ENCODE peak calls at places on chromosomes 13 and 19, in four cellular contexts. One of them, this sample, is unnamed.
A peak's percentile ranks its signal among the peaks of the same experiment; 100 is the strongest.

GRCh38 chr19:14492756-14493337 is 3.1 kb downstream of the GIPC1 start:
- DNase-seq in stimulated activated CD4-positive, alpha-beta T cell treated with anti-CD3 and anti-CD28 coated beads, Interleukin-12 subunit alpha, Interleukin-12 subunit beta, amount 100 ng/mL, for 4 hours: no peak
- DNase-seq in Peyer's patch: no peak
- DNase-seq in NCI-H1105: no peak
- DNase-seq in this sample: no peak

GRCh38 chr13:108733141-108733540 is 103.7 kb downstream of the MYO16 start:
- DNase-seq in NCI-H1105: no peak
- DNase-seq in Peyer's patch: no peak
- DNase-seq in stimulated activated CD4-positive, alpha-beta T cell treated with anti-CD3 and anti-CD28 coated beads, Interleukin-12 subunit alpha, Interleukin-12 subunit beta, amount 100 ng/mL, for 4 hours: no peak
- DNase-seq in this sample: no peak

GRCh38 chr19:2547721-2548120 is 71.8 kb downstream of the GADD45B start:
- DNase-seq in NCI-H1105: no peak
- DNase-seq in stimulated activated CD4-positive, alpha-beta T cell treated with anti-CD3 and anti-CD28 coated beads, Interleukin-12 subunit alpha, Interleukin-12 subunit beta, amount 100 ng/mL, for 4 hours: no peak
- DNase-seq in Peyer's patch: no peak
- DNase-seq in this sample: no peak

GRCh38 chr13:89324582-89324981 is 1653.4 kb downstream of the SLITRK5 start:
- DNase-seq in stimulated activated CD4-positive, alpha-beta T cell treated with anti-CD3 and anti-CD28 coated beads, Interleukin-12 subunit alpha, Interleukin-12 subunit beta, amount 100 ng/mL, for 4 hours: no peak
- DNase-seq in Peyer's patch: no peak
- DNase-seq in NCI-H1105: no peak
- DNase-seq in this sample: no peak

GRCh38 chr19:3224346-3225325 is at the start of gene CELF5:
- DNase-seq in stimulated activated CD4-positive, alpha-beta T cell treated with anti-CD3 and anti-CD28 coated beads, Interleukin-12 subunit alpha, Interleukin-12 subunit beta, amount 100 ng/mL, for 4 hours: peak; percentile 61
- DNase-seq in Peyer's patch: peak; percentile 56
- DNase-seq in NCI-H1105: peak; percentile 40
- DNase-seq in this sample: peak; percentile 58

GRCh38 chr13:112697756-112698655 is 8.2 kb downstream of the ATP11A start:
- DNase-seq in stimulated activated CD4-positive, alpha-beta T cell treated with anti-CD3 and anti-CD28 coated beads, Interleukin-12 subunit alpha, Interleukin-12 subunit beta, amount 100 ng/mL, for 4 hours: no peak
- DNase-seq in Peyer's patch: peak; percentile 41
- DNase-seq in NCI-H1105: no peak
- DNase-seq in this sample: no peak

GRCh38 chr13:32720026-32720425 is 133.8 kb downstream of the PDS5B start:
- DNase-seq in NCI-H1105: no peak
- DNase-seq in stimulated activated CD4-positive, alpha-beta T cell treated with anti-CD3 and anti-CD28 coated beads, Interleukin-12 subunit alpha, Interleukin-12 subunit beta, amount 100 ng/mL, for 4 hours: no peak
- DNase-seq in Peyer's patch: no peak
- DNase-seq in this sample: no peak

GRCh38 chr13:36428083-36428482 is 4.2 kb upstream of the CCNA1 start:
- DNase-seq in Peyer's patch: no peak
- DNase-seq in stimulated activated CD4-positive, alpha-beta T cell treated with anti-CD3 and anti-CD28 coated beads, Interleukin-12 subunit alpha, Interleukin-12 subunit beta, amount 100 ng/mL, for 4 hours: no peak
- DNase-seq in NCI-H1105: no peak
- DNase-seq in this sample: no peak

GRCh38 chr19:6023085-6023682 is 45.2 kb upstream of the RANBP3 start:
- DNase-seq in Peyer's patch: no peak
- DNase-seq in stimulated activated CD4-positive, alpha-beta T cell treated with anti-CD3 and anti-CD28 coated beads, Interleukin-12 subunit alpha, Interleukin-12 subunit beta, amount 100 ng/mL, for 4 hours: no peak
- DNase-seq in NCI-H1105: no peak
- DNase-seq in this sample: no peak

GRCh38 chr19:2113436-2114211 is 16.9 kb downstream of the IZUMO4 start:
- DNase-seq in Peyer's patch: no peak
- DNase-seq in NCI-H1105: no peak
- DNase-seq in stimulated activated CD4-positive, alpha-beta T cell treated with anti-CD3 and anti-CD28 coated beads, Interleukin-12 subunit alpha, Interleukin-12 subunit beta, amount 100 ng/mL, for 4 hours: no peak
- DNase-seq in this sample: no peak

GRCh38 chr13:72255908-72256307 is 388.9 kb upstream of the DACH1 start:
- DNase-seq in Peyer's patch: no peak
- DNase-seq in stimulated activated CD4-positive, alpha-beta T cell treated with anti-CD3 and anti-CD28 coated beads, Interleukin-12 subunit alpha, Interleukin-12 subunit beta, amount 100 ng/mL, for 4 hours: no peak
- DNase-seq in NCI-H1105: no peak
- DNase-seq in this sample: peak; percentile 24

GRCh38 chr19:52689804-52690394 is 44.9 kb downstream of the ZNF611 start:
- DNase-seq in Peyer's patch: peak; percentile 54
- DNase-seq in NCI-H1105: peak; percentile 36
- DNase-seq in stimulated activated CD4-positive, alpha-beta T cell treated with anti-CD3 and anti-CD28 coated beads, Interleukin-12 subunit alpha, Interleukin-12 subunit beta, amount 100 ng/mL, for 4 hours: peak; percentile 34
- DNase-seq in this sample: peak; percentile 13

GRCh38 chr13:59950201-59950730 is 213.5 kb downstream of the DIAPH3 start:
- DNase-seq in NCI-H1105: no peak
- DNase-seq in Peyer's patch: no peak
- DNase-seq in stimulated activated CD4-positive, alpha-beta T cell treated with anti-CD3 and anti-CD28 coated beads, Interleukin-12 subunit alpha, Interleukin-12 subunit beta, amount 100 ng/mL, for 4 hours: no peak
- DNase-seq in this sample: no peak

GRCh38 chr19:55688422-55689218 is 13.6 kb downstream of the EPN1 start:
- DNase-seq in Peyer's patch: peak; percentile 91
- DNase-seq in stimulated activated CD4-positive, alpha-beta T cell treated with anti-CD3 and anti-CD28 coated beads, Interleukin-12 subunit alpha, Interleukin-12 subunit beta, amount 100 ng/mL, for 4 hours: no peak
- DNase-seq in NCI-H1105: no peak
- DNase-seq in this sample: no peak

GRCh38 chr19:10852098-10852800 is 4.0 kb downstream of the C19orf38 start:
- DNase-seq in stimulated activated CD4-positive, alpha-beta T cell treated with anti-CD3 and anti-CD28 coated beads, Interleukin-12 subunit alpha, Interleukin-12 subunit beta, amount 100 ng/mL, for 4 hours: no peak
- DNase-seq in Peyer's patch: no peak
- DNase-seq in NCI-H1105: no peak
- DNase-seq in this sample: no peak

GRCh38 chr13:44063881-44064280 is 184.2 kb downstream of the LACC1 start:
- DNase-seq in stimulated activated CD4-positive, alpha-beta T cell treated with anti-CD3 and anti-CD28 coated beads, Interleukin-12 subunit alpha, Interleukin-12 subunit beta, amount 100 ng/mL, for 4 hours: no peak
- DNase-seq in NCI-H1105: no peak
- DNase-seq in Peyer's patch: no peak
- DNase-seq in this sample: no peak

GRCh38 chr19:55206664-55207500 is 2.4 kb downstream of the PTPRH start:
- DNase-seq in Peyer's patch: peak; percentile 92
- DNase-seq in stimulated activated CD4-positive, alpha-beta T cell treated with anti-CD3 and anti-CD28 coated beads, Interleukin-12 subunit alpha, Interleukin-12 subunit beta, amount 100 ng/mL, for 4 hours: peak; percentile 34
- DNase-seq in NCI-H1105: no peak
- DNase-seq in this sample: peak; percentile 60

GRCh38 chr19:50465986-50466771 is 10.1 kb upstream of the EMC10 start:
- DNase-seq in Peyer's patch: peak; percentile 57
- DNase-seq in stimulated activated CD4-positive, alpha-beta T cell treated with anti-CD3 and anti-CD28 coated beads, Interleukin-12 subunit alpha, Interleukin-12 subunit beta, amount 100 ng/mL, for 4 hours: no peak
- DNase-seq in NCI-H1105: peak; percentile 75
- DNase-seq in this sample: peak; percentile 59

GRCh38 chr13:39123578-39123977 is 85.3 kb downstream of the NHLRC3 start:
- DNase-seq in stimulated activated CD4-positive, alpha-beta T cell treated with anti-CD3 and anti-CD28 coated beads, Interleukin-12 subunit alpha, Interleukin-12 subunit beta, amount 100 ng/mL, for 4 hours: no peak
- DNase-seq in NCI-H1105: no peak
- DNase-seq in Peyer's patch: no peak
- DNase-seq in this sample: no peak

GRCh38 chr13:114258589-114258988 is 22.8 kb upstream of the UPF3A start:
- DNase-seq in Peyer's patch: no peak
- DNase-seq in NCI-H1105: no peak
- DNase-seq in stimulated activated CD4-positive, alpha-beta T cell treated with anti-CD3 and anti-CD28 coated beads, Interleukin-12 subunit alpha, Interleukin-12 subunit beta, amount 100 ng/mL, for 4 hours: no peak
- DNase-seq in this sample: no peak

GRCh38 chr19:12913871-12914690 is 5.0 kb downstream of the SYCE2 start:
- DNase-seq in NCI-H1105: no peak
- DNase-seq in Peyer's patch: peak; percentile 80
- DNase-seq in stimulated activated CD4-positive, alpha-beta T cell treated with anti-CD3 and anti-CD28 coated beads, Interleukin-12 subunit alpha, Interleukin-12 subunit beta, amount 100 ng/mL, for 4 hours: no peak
- DNase-seq in this sample: no peak

GRCh38 chr13:52837850-52838249 is 10.6 kb downstream of the PCDH8 start:
- DNase-seq in NCI-H1105: no peak
- DNase-seq in stimulated activated CD4-positive, alpha-beta T cell treated with anti-CD3 and anti-CD28 coated beads, Interleukin-12 subunit alpha, Interleukin-12 subunit beta, amount 100 ng/mL, for 4 hours: no peak
- DNase-seq in Peyer's patch: no peak
- DNase-seq in this sample: no peak

GRCh38 chr19:13018037-13018914 is 23.0 kb downstream of the NFIX start:
- DNase-seq in NCI-H1105: no peak
- DNase-seq in Peyer's patch: no peak
- DNase-seq in stimulated activated CD4-positive, alpha-beta T cell treated with anti-CD3 and anti-CD28 coated beads, Interleukin-12 subunit alpha, Interleukin-12 subunit beta, amount 100 ng/mL, for 4 hours: no peak
- DNase-seq in this sample: no peak

GRCh38 chr13:84121456-84121855 is 239.2 kb upstream of the SLITRK1 start:
- DNase-seq in Peyer's patch: no peak
- DNase-seq in stimulated activated CD4-positive, alpha-beta T cell treated with anti-CD3 and anti-CD28 coated beads, Interleukin-12 subunit alpha, Interleukin-12 subunit beta, amount 100 ng/mL, for 4 hours: no peak
- DNase-seq in NCI-H1105: peak; percentile 54
- DNase-seq in this sample: no peak

GRCh38 chr13:98543380-98544104 is 33.4 kb downstream of the STK24 start:
- DNase-seq in Peyer's patch: no peak
- DNase-seq in stimulated activated CD4-positive, alpha-beta T cell treated with anti-CD3 and anti-CD28 coated beads, Interleukin-12 subunit alpha, Interleukin-12 subunit beta, amount 100 ng/mL, for 4 hours: no peak
- DNase-seq in NCI-H1105: no peak
- DNase-seq in this sample: no peak

GRCh38 chr19:10088949-10089554 is 2.9 kb downstream of the SHFL start:
- DNase-seq in Peyer's patch: no peak
- DNase-seq in stimulated activated CD4-positive, alpha-beta T cell treated with anti-CD3 and anti-CD28 coated beads, Interleukin-12 subunit alpha, Interleukin-12 subunit beta, amount 100 ng/mL, for 4 hours: no peak
- DNase-seq in NCI-H1105: no peak
- DNase-seq in this sample: no peak

GRCh38 chr13:97437729-97438128 is 3.8 kb downstream of the RAP2A start:
- DNase-seq in Peyer's patch: no peak
- DNase-seq in stimulated activated CD4-positive, alpha-beta T cell treated with anti-CD3 and anti-CD28 coated beads, Interleukin-12 subunit alpha, Interleukin-12 subunit beta, amount 100 ng/mL, for 4 hours: no peak
- DNase-seq in NCI-H1105: no peak
- DNase-seq in this sample: no peak

GRCh38 chr19:2640563-2641331 is 61.7 kb downstream of the GNG7 start:
- DNase-seq in Peyer's patch: no peak
- DNase-seq in stimulated activated CD4-positive, alpha-beta T cell treated with anti-CD3 and anti-CD28 coated beads, Interleukin-12 subunit alpha, Interleukin-12 subunit beta, amount 100 ng/mL, for 4 hours: no peak
- DNase-seq in NCI-H1105: no peak
- DNase-seq in this sample: no peak

GRCh38 chr13:46871557-46871956 is 25.3 kb downstream of the HTR2A start:
- DNase-seq in Peyer's patch: no peak
- DNase-seq in stimulated activated CD4-positive, alpha-beta T cell treated with anti-CD3 and anti-CD28 coated beads, Interleukin-12 subunit alpha, Interleukin-12 subunit beta, amount 100 ng/mL, for 4 hours: no peak
- DNase-seq in NCI-H1105: no peak
- DNase-seq in this sample: no peak

GRCh38 chr19:38644719-38645118 is 2.7 kb upstream of the ACTN4 start:
- DNase-seq in Peyer's patch: peak; percentile 65
- DNase-seq in stimulated activated CD4-positive, alpha-beta T cell treated with anti-CD3 and anti-CD28 coated beads, Interleukin-12 subunit alpha, Interleukin-12 subunit beta, amount 100 ng/mL, for 4 hours: no peak
- DNase-seq in NCI-H1105: no peak
- DNase-seq in this sample: no peak

GRCh38 chr19:8208119-8208709 is 956 bp upstream of the CERS4 start:
- DNase-seq in stimulated activated CD4-positive, alpha-beta T cell treated with anti-CD3 and anti-CD28 coated beads, Interleukin-12 subunit alpha, Interleukin-12 subunit beta, amount 100 ng/mL, for 4 hours: no peak
- DNase-seq in Peyer's patch: no peak
- DNase-seq in NCI-H1105: no peak
- DNase-seq in this sample: peak; percentile 14